ENCODE peak calls at places on chromosomes 4 and X, in nine cellular contexts. One of them, this sample, is unnamed.

GRCh38 chrX:21740329-21741274 is 17.3 kb downstream of the SMPX start:
- DNase-seq in activated CD4-positive, alpha-beta T cell treated with anti-CD3 and anti-CD28 coated beads for 36 hours: no peak
- DNase-seq in right atrium auricular region: no peak
- DNase-seq in stimulated activated CD8-positive, alpha-beta memory T cell treated with anti-CD3 and anti-CD28 coated beads, Interleukin-7, amount 100 ng/mL, for 4 hours: no peak
- DNase-seq in naive B cell: no peak
- DNase-seq in neuronal stem cell: no peak
- DNase-seq in upper lobe of right lung: no peak
- DNase-seq in frontal cortex: no peak
- DNase-seq in globus pallidus: no peak
- DNase-seq in this sample: no peak

GRCh38 chrX:129718701-129719100 is 20.1 kb upstream of the XPNPEP2 start:
- DNase-seq in naive B cell: no peak
- DNase-seq in stimulated activated CD8-positive, alpha-beta memory T cell treated with anti-CD3 and anti-CD28 coated beads, Interleukin-7, amount 100 ng/mL, for 4 hours: no peak
- DNase-seq in right atrium auricular region: no peak
- DNase-seq in globus pallidus: no peak
- DNase-seq in activated CD4-positive, alpha-beta T cell treated with anti-CD3 and anti-CD28 coated beads for 36 hours: no peak
- DNase-seq in frontal cortex: no peak
- DNase-seq in upper lobe of right lung: no peak
- DNase-seq in neuronal stem cell: no peak
- DNase-seq in this sample: peak

GRCh38 chr4:135532132-135532531 is 1330.5 kb upstream of the PABPC4L start:
- DNase-seq in activated CD4-positive, alpha-beta T cell treated with anti-CD3 and anti-CD28 coated beads for 36 hours: no peak
- DNase-seq in right atrium auricular region: no peak
- DNase-seq in frontal cortex: no peak
- DNase-seq in globus pallidus: no peak
- DNase-seq in neuronal stem cell: no peak
- DNase-seq in naive B cell: no peak
- DNase-seq in upper lobe of right lung: no peak
- DNase-seq in stimulated activated CD8-positive, alpha-beta memory T cell treated with anti-CD3 and anti-CD28 coated beads, Interleukin-7, amount 100 ng/mL, for 4 hours: no peak
- DNase-seq in this sample: no peak

GRCh38 chr4:145487626-145488025 is 6.0 kb downstream of the SMAD1 start:
- DNase-seq in naive B cell: peak
- DNase-seq in stimulated activated CD8-positive, alpha-beta memory T cell treated with anti-CD3 and anti-CD28 coated beads, Interleukin-7, amount 100 ng/mL, for 4 hours: no peak
- DNase-seq in neuronal stem cell: no peak
- DNase-seq in frontal cortex: no peak
- DNase-seq in right atrium auricular region: no peak
- DNase-seq in upper lobe of right lung: no peak
- DNase-seq in activated CD4-positive, alpha-beta T cell treated with anti-CD3 and anti-CD28 coated beads for 36 hours: peak
- DNase-seq in globus pallidus: no peak
- DNase-seq in this sample: no peak

GRCh38 chr4:147157860-147158701 is 212.4 kb upstream of the TTC29 start:
- DNase-seq in activated CD4-positive, alpha-beta T cell treated with anti-CD3 and anti-CD28 coated beads for 36 hours: no peak
- DNase-seq in stimulated activated CD8-positive, alpha-beta memory T cell treated with anti-CD3 and anti-CD28 coated beads, Interleukin-7, amount 100 ng/mL, for 4 hours: no peak
- DNase-seq in upper lobe of right lung: peak
- DNase-seq in globus pallidus: peak
- DNase-seq in right atrium auricular region: no peak
- DNase-seq in frontal cortex: no peak
- DNase-seq in naive B cell: no peak
- DNase-seq in neuronal stem cell: peak
- DNase-seq in this sample: peak

GRCh38 chr4:90419124-90419711 is 292.0 kb downstream of the CCSER1 start:
- DNase-seq in neuronal stem cell: peak
- DNase-seq in upper lobe of right lung: no peak
- DNase-seq in frontal cortex: peak
- DNase-seq in right atrium auricular region: no peak
- DNase-seq in naive B cell: no peak
- DNase-seq in stimulated activated CD8-positive, alpha-beta memory T cell treated with anti-CD3 and anti-CD28 coated beads, Interleukin-7, amount 100 ng/mL, for 4 hours: no peak
- DNase-seq in globus pallidus: peak
- DNase-seq in activated CD4-positive, alpha-beta T cell treated with anti-CD3 and anti-CD28 coated beads for 36 hours: no peak
- DNase-seq in this sample: no peak

GRCh38 chr4:38774181-38774580 is 8.6 kb downstream of the TLR10 start:
- DNase-seq in frontal cortex: no peak
- DNase-seq in neuronal stem cell: no peak
- DNase-seq in upper lobe of right lung: no peak
- DNase-seq in naive B cell: no peak
- DNase-seq in stimulated activated CD8-positive, alpha-beta memory T cell treated with anti-CD3 and anti-CD28 coated beads, Interleukin-7, amount 100 ng/mL, for 4 hours: no peak
- DNase-seq in right atrium auricular region: no peak
- DNase-seq in globus pallidus: no peak
- DNase-seq in activated CD4-positive, alpha-beta T cell treated with anti-CD3 and anti-CD28 coated beads for 36 hours: no peak
- DNase-seq in this sample: no peak

GRCh38 chr4:94766856-94767255 is 9.1 kb downstream of the BMPR1B start:
- DNase-seq in naive B cell: no peak
- DNase-seq in right atrium auricular region: no peak
- DNase-seq in globus pallidus: no peak
- DNase-seq in frontal cortex: no peak
- DNase-seq in upper lobe of right lung: no peak
- DNase-seq in stimulated activated CD8-positive, alpha-beta memory T cell treated with anti-CD3 and anti-CD28 coated beads, Interleukin-7, amount 100 ng/mL, for 4 hours: no peak
- DNase-seq in activated CD4-positive, alpha-beta T cell treated with anti-CD3 and anti-CD28 coated beads for 36 hours: no peak
- DNase-seq in neuronal stem cell: no peak
- DNase-seq in this sample: no peak

GRCh38 chr4:48660347-48660746 is 119.7 kb downstream of the FRYL start:
- DNase-seq in frontal cortex: no peak
- DNase-seq in naive B cell: no peak
- DNase-seq in neuronal stem cell: no peak
- DNase-seq in right atrium auricular region: no peak
- DNase-seq in stimulated activated CD8-positive, alpha-beta memory T cell treated with anti-CD3 and anti-CD28 coated beads, Interleukin-7, amount 100 ng/mL, for 4 hours: no peak
- DNase-seq in upper lobe of right lung: no peak
- DNase-seq in activated CD4-positive, alpha-beta T cell treated with anti-CD3 and anti-CD28 coated beads for 36 hours: no peak
- DNase-seq in globus pallidus: no peak
- DNase-seq in this sample: no peak

GRCh38 chr4:128483816-128484215 is 196.2 kb upstream of the PGRMC2 start:
- DNase-seq in globus pallidus: no peak
- DNase-seq in stimulated activated CD8-positive, alpha-beta memory T cell treated with anti-CD3 and anti-CD28 coated beads, Interleukin-7, amount 100 ng/mL, for 4 hours: no peak
- DNase-seq in upper lobe of right lung: no peak
- DNase-seq in neuronal stem cell: no peak
- DNase-seq in naive B cell: no peak
- DNase-seq in right atrium auricular region: no peak
- DNase-seq in frontal cortex: no peak
- DNase-seq in activated CD4-positive, alpha-beta T cell treated with anti-CD3 and anti-CD28 coated beads for 36 hours: no peak
- DNase-seq in this sample: no peak

GRCh38 chr4:182582245-182582644 is 334.9 kb downstream of the DCTD start:
- DNase-seq in activated CD4-positive, alpha-beta T cell treated with anti-CD3 and anti-CD28 coated beads for 36 hours: no peak
- DNase-seq in upper lobe of right lung: no peak
- DNase-seq in right atrium auricular region: no peak
- DNase-seq in naive B cell: no peak
- DNase-seq in stimulated activated CD8-positive, alpha-beta memory T cell treated with anti-CD3 and anti-CD28 coated beads, Interleukin-7, amount 100 ng/mL, for 4 hours: no peak
- DNase-seq in frontal cortex: no peak
- DNase-seq in globus pallidus: no peak
- DNase-seq in neuronal stem cell: no peak
- DNase-seq in this sample: no peak

GRCh38 chrX:12241026-12241425 is 102.8 kb downstream of the FRMPD4 start:
- DNase-seq in right atrium auricular region: no peak
- DNase-seq in frontal cortex: no peak
- DNase-seq in upper lobe of right lung: no peak
- DNase-seq in globus pallidus: no peak
- DNase-seq in activated CD4-positive, alpha-beta T cell treated with anti-CD3 and anti-CD28 coated beads for 36 hours: no peak
- DNase-seq in stimulated activated CD8-positive, alpha-beta memory T cell treated with anti-CD3 and anti-CD28 coated beads, Interleukin-7, amount 100 ng/mL, for 4 hours: no peak
- DNase-seq in neuronal stem cell: no peak
- DNase-seq in naive B cell: no peak
- DNase-seq in this sample: no peak

GRCh38 chr4:13920901-13921300 is 293.4 kb upstream of the BOD1L1 start:
- DNase-seq in activated CD4-positive, alpha-beta T cell treated with anti-CD3 and anti-CD28 coated beads for 36 hours: no peak
- DNase-seq in globus pallidus: no peak
- DNase-seq in upper lobe of right lung: no peak
- DNase-seq in stimulated activated CD8-positive, alpha-beta memory T cell treated with anti-CD3 and anti-CD28 coated beads, Interleukin-7, amount 100 ng/mL, for 4 hours: no peak
- DNase-seq in right atrium auricular region: peak
- DNase-seq in naive B cell: no peak
- DNase-seq in frontal cortex: no peak
- DNase-seq in neuronal stem cell: no peak
- DNase-seq in this sample: peak

GRCh38 chr4:48792348-48793006 is 12.4 kb upstream of the FRYL start:
- DNase-seq in right atrium auricular region: no peak
- DNase-seq in neuronal stem cell: no peak
- DNase-seq in frontal cortex: no peak
- DNase-seq in stimulated activated CD8-positive, alpha-beta memory T cell treated with anti-CD3 and anti-CD28 coated beads, Interleukin-7, amount 100 ng/mL, for 4 hours: no peak
- DNase-seq in globus pallidus: no peak
- DNase-seq in naive B cell: no peak
- DNase-seq in upper lobe of right lung: no peak
- DNase-seq in activated CD4-positive, alpha-beta T cell treated with anti-CD3 and anti-CD28 coated beads for 36 hours: peak
- DNase-seq in this sample: no peak

GRCh38 chr4:20462426-20463175 is 210.9 kb downstream of the SLIT2 start:
- DNase-seq in activated CD4-positive, alpha-beta T cell treated with anti-CD3 and anti-CD28 coated beads for 36 hours: no peak
- DNase-seq in right atrium auricular region: no peak
- DNase-seq in frontal cortex: no peak
- DNase-seq in naive B cell: no peak
- DNase-seq in neuronal stem cell: no peak
- DNase-seq in globus pallidus: no peak
- DNase-seq in stimulated activated CD8-positive, alpha-beta memory T cell treated with anti-CD3 and anti-CD28 coated beads, Interleukin-7, amount 100 ng/mL, for 4 hours: no peak
- DNase-seq in upper lobe of right lung: no peak
- DNase-seq in this sample: no peak

GRCh38 chr4:159541143-159541542 is 438.3 kb downstream of the RAPGEF2 start:
- DNase-seq in naive B cell: no peak
- DNase-seq in stimulated activated CD8-positive, alpha-beta memory T cell treated with anti-CD3 and anti-CD28 coated beads, Interleukin-7, amount 100 ng/mL, for 4 hours: no peak
- DNase-seq in globus pallidus: no peak
- DNase-seq in upper lobe of right lung: no peak
- DNase-seq in right atrium auricular region: no peak
- DNase-seq in frontal cortex: no peak
- DNase-seq in neuronal stem cell: no peak
- DNase-seq in activated CD4-positive, alpha-beta T cell treated with anti-CD3 and anti-CD28 coated beads for 36 hours: no peak
- DNase-seq in this sample: no peak

GRCh38 chrX:38347136-38347535 is 5.3 kb upstream of the OTC start:
- DNase-seq in naive B cell: no peak
- DNase-seq in activated CD4-positive, alpha-beta T cell treated with anti-CD3 and anti-CD28 coated beads for 36 hours: no peak
- DNase-seq in frontal cortex: no peak
- DNase-seq in right atrium auricular region: no peak
- DNase-seq in stimulated activated CD8-positive, alpha-beta memory T cell treated with anti-CD3 and anti-CD28 coated beads, Interleukin-7, amount 100 ng/mL, for 4 hours: no peak
- DNase-seq in globus pallidus: peak
- DNase-seq in neuronal stem cell: no peak
- DNase-seq in upper lobe of right lung: no peak
- DNase-seq in this sample: no peak

GRCh38 chr4:3409571-3410091 is 32.1 kb upstream of the HGFAC start:
- DNase-seq in frontal cortex: no peak
- DNase-seq in upper lobe of right lung: peak
- DNase-seq in globus pallidus: no peak
- DNase-seq in right atrium auricular region: no peak
- DNase-seq in activated CD4-positive, alpha-beta T cell treated with anti-CD3 and anti-CD28 coated beads for 36 hours: no peak
- DNase-seq in naive B cell: no peak
- DNase-seq in neuronal stem cell: no peak
- DNase-seq in stimulated activated CD8-positive, alpha-beta memory T cell treated with anti-CD3 and anti-CD28 coated beads, Interleukin-7, amount 100 ng/mL, for 4 hours: no peak
- DNase-seq in this sample: peak

GRCh38 chr4:166816901-166817300 is 417.4 kb downstream of the SPOCK3 start:
- DNase-seq in neuronal stem cell: no peak
- DNase-seq in naive B cell: no peak
- DNase-seq in activated CD4-positive, alpha-beta T cell treated with anti-CD3 and anti-CD28 coated beads for 36 hours: no peak
- DNase-seq in frontal cortex: no peak
- DNase-seq in right atrium auricular region: no peak
- DNase-seq in upper lobe of right lung: no peak
- DNase-seq in stimulated activated CD8-positive, alpha-beta memory T cell treated with anti-CD3 and anti-CD28 coated beads, Interleukin-7, amount 100 ng/mL, for 4 hours: no peak
- DNase-seq in globus pallidus: peak
- DNase-seq in this sample: no peak

GRCh38 chr4:153522800-153523089 is 56.6 kb downstream of the TMEM131L start:
- DNase-seq in neuronal stem cell: no peak
- DNase-seq in activated CD4-positive, alpha-beta T cell treated with anti-CD3 and anti-CD28 coated beads for 36 hours: peak
- DNase-seq in upper lobe of right lung: no peak
- DNase-seq in right atrium auricular region: no peak
- DNase-seq in globus pallidus: no peak
- DNase-seq in naive B cell: no peak
- DNase-seq in stimulated activated CD8-positive, alpha-beta memory T cell treated with anti-CD3 and anti-CD28 coated beads, Interleukin-7, amount 100 ng/mL, for 4 hours: peak
- DNase-seq in frontal cortex: no peak
- DNase-seq in this sample: no peak

GRCh38 chr4:14254252-14254651 is 626.7 kb upstream of the BOD1L1 start:
- DNase-seq in stimulated activated CD8-positive, alpha-beta memory T cell treated with anti-CD3 and anti-CD28 coated beads, Interleukin-7, amount 100 ng/mL, for 4 hours: no peak
- DNase-seq in naive B cell: peak
- DNase-seq in frontal cortex: no peak
- DNase-seq in globus pallidus: no peak
- DNase-seq in activated CD4-positive, alpha-beta T cell treated with anti-CD3 and anti-CD28 coated beads for 36 hours: peak
- DNase-seq in upper lobe of right lung: peak
- DNase-seq in neuronal stem cell: no peak
- DNase-seq in right atrium auricular region: no peak
- DNase-seq in this sample: peak

GRCh38 chr4:44760142-44760898 is 34.0 kb upstream of the GNPDA2 start:
- DNase-seq in stimulated activated CD8-positive, alpha-beta memory T cell treated with anti-CD3 and anti-CD28 coated beads, Interleukin-7, amount 100 ng/mL, for 4 hours: no peak
- DNase-seq in neuronal stem cell: peak
- DNase-seq in upper lobe of right lung: no peak
- DNase-seq in activated CD4-positive, alpha-beta T cell treated with anti-CD3 and anti-CD28 coated beads for 36 hours: peak
- DNase-seq in right atrium auricular region: no peak
- DNase-seq in globus pallidus: peak
- DNase-seq in frontal cortex: no peak
- DNase-seq in naive B cell: peak
- DNase-seq in this sample: no peak

GRCh38 chrX:131633285-131633917 is 89.5 kb downstream of the OR13H1 start:
- DNase-seq in right atrium auricular region: no peak
- DNase-seq in naive B cell: peak
- DNase-seq in neuronal stem cell: peak
- DNase-seq in globus pallidus: peak
- DNase-seq in activated CD4-positive, alpha-beta T cell treated with anti-CD3 and anti-CD28 coated beads for 36 hours: peak
- DNase-seq in stimulated activated CD8-positive, alpha-beta memory T cell treated with anti-CD3 and anti-CD28 coated beads, Interleukin-7, amount 100 ng/mL, for 4 hours: no peak
- DNase-seq in upper lobe of right lung: no peak
- DNase-seq in frontal cortex: peak
- DNase-seq in this sample: no peak

GRCh38 chrX:117711774-117712173 is 404.8 kb downstream of the KLHL13 start:
- DNase-seq in stimulated activated CD8-positive, alpha-beta memory T cell treated with anti-CD3 and anti-CD28 coated beads, Interleukin-7, amount 100 ng/mL, for 4 hours: no peak
- DNase-seq in frontal cortex: no peak
- DNase-seq in naive B cell: no peak
- DNase-seq in globus pallidus: no peak
- DNase-seq in neuronal stem cell: no peak
- DNase-seq in right atrium auricular region: no peak
- DNase-seq in activated CD4-positive, alpha-beta T cell treated with anti-CD3 and anti-CD28 coated beads for 36 hours: no peak
- DNase-seq in upper lobe of right lung: no peak
- DNase-seq in this sample: no peak

GRCh38 chrX:71941771-71942170 is 31.1 kb downstream of the NHSL2 start:
- DNase-seq in naive B cell: no peak
- DNase-seq in activated CD4-positive, alpha-beta T cell treated with anti-CD3 and anti-CD28 coated beads for 36 hours: no peak
- DNase-seq in neuronal stem cell: no peak
- DNase-seq in right atrium auricular region: no peak
- DNase-seq in frontal cortex: no peak
- DNase-seq in upper lobe of right lung: no peak
- DNase-seq in stimulated activated CD8-positive, alpha-beta memory T cell treated with anti-CD3 and anti-CD28 coated beads, Interleukin-7, amount 100 ng/mL, for 4 hours: no peak
- DNase-seq in globus pallidus: no peak
- DNase-seq in this sample: peak

GRCh38 chr4:125389713-125390112 is 75.0 kb downstream of the FAT4 start:
- DNase-seq in frontal cortex: no peak
- DNase-seq in neuronal stem cell: no peak
- DNase-seq in upper lobe of right lung: no peak
- DNase-seq in naive B cell: no peak
- DNase-seq in activated CD4-positive, alpha-beta T cell treated with anti-CD3 and anti-CD28 coated beads for 36 hours: no peak
- DNase-seq in right atrium auricular region: no peak
- DNase-seq in stimulated activated CD8-positive, alpha-beta memory T cell treated with anti-CD3 and anti-CD28 coated beads, Interleukin-7, amount 100 ng/mL, for 4 hours: no peak
- DNase-seq in globus pallidus: no peak
- DNase-seq in this sample: no peak

GRCh38 chr4:177596991-177597390 is 154.8 kb upstream of the AGA start:
- DNase-seq in stimulated activated CD8-positive, alpha-beta memory T cell treated with anti-CD3 and anti-CD28 coated beads, Interleukin-7, amount 100 ng/mL, for 4 hours: no peak
- DNase-seq in naive B cell: no peak
- DNase-seq in frontal cortex: no peak
- DNase-seq in globus pallidus: no peak
- DNase-seq in activated CD4-positive, alpha-beta T cell treated with anti-CD3 and anti-CD28 coated beads for 36 hours: no peak
- DNase-seq in right atrium auricular region: no peak
- DNase-seq in upper lobe of right lung: no peak
- DNase-seq in neuronal stem cell: no peak
- DNase-seq in this sample: no peak

GRCh38 chr4:142307857-142308256 is 538.2 kb downstream of the INPP4B start:
- DNase-seq in activated CD4-positive, alpha-beta T cell treated with anti-CD3 and anti-CD28 coated beads for 36 hours: no peak
- DNase-seq in stimulated activated CD8-positive, alpha-beta memory T cell treated with anti-CD3 and anti-CD28 coated beads, Interleukin-7, amount 100 ng/mL, for 4 hours: no peak
- DNase-seq in globus pallidus: peak
- DNase-seq in upper lobe of right lung: no peak
- DNase-seq in neuronal stem cell: no peak
- DNase-seq in frontal cortex: no peak
- DNase-seq in right atrium auricular region: no peak
- DNase-seq in naive B cell: no peak
- DNase-seq in this sample: no peak

GRCh38 chrX:13194291-13195103 is 125.4 kb downstream of the ATXN3L start:
- DNase-seq in neuronal stem cell: no peak
- DNase-seq in upper lobe of right lung: no peak
- DNase-seq in activated CD4-positive, alpha-beta T cell treated with anti-CD3 and anti-CD28 coated beads for 36 hours: no peak
- DNase-seq in frontal cortex: no peak
- DNase-seq in globus pallidus: no peak
- DNase-seq in stimulated activated CD8-positive, alpha-beta memory T cell treated with anti-CD3 and anti-CD28 coated beads, Interleukin-7, amount 100 ng/mL, for 4 hours: no peak
- DNase-seq in right atrium auricular region: no peak
- DNase-seq in naive B cell: no peak
- DNase-seq in this sample: no peak

GRCh38 chrX:65837875-65838549 is 170.6 kb downstream of the MSN start:
- DNase-seq in neuronal stem cell: no peak
- DNase-seq in globus pallidus: no peak
- DNase-seq in activated CD4-positive, alpha-beta T cell treated with anti-CD3 and anti-CD28 coated beads for 36 hours: no peak
- DNase-seq in upper lobe of right lung: no peak
- DNase-seq in frontal cortex: no peak
- DNase-seq in naive B cell: no peak
- DNase-seq in right atrium auricular region: no peak
- DNase-seq in stimulated activated CD8-positive, alpha-beta memory T cell treated with anti-CD3 and anti-CD28 coated beads, Interleukin-7, amount 100 ng/mL, for 4 hours: no peak
- DNase-seq in this sample: no peak

GRCh38 chr4:176013466-176014247 is 52.0 kb upstream of the WDR17 start:
- DNase-seq in naive B cell: peak
- DNase-seq in activated CD4-positive, alpha-beta T cell treated with anti-CD3 and anti-CD28 coated beads for 36 hours: no peak
- DNase-seq in neuronal stem cell: no peak
- DNase-seq in frontal cortex: no peak
- DNase-seq in right atrium auricular region: no peak
- DNase-seq in upper lobe of right lung: no peak
- DNase-seq in globus pallidus: no peak
- DNase-seq in stimulated activated CD8-positive, alpha-beta memory T cell treated with anti-CD3 and anti-CD28 coated beads, Interleukin-7, amount 100 ng/mL, for 4 hours: no peak
- DNase-seq in this sample: no peak

This sample was measured in posterior vena cava.